ENCODE peak calls at places on chromosomes 6 and 20, in eight cellular contexts. One of them, this sample, is unnamed.

GRCh38 chr6:137148291-137149076 is 25.0 kb downstream of the IL22RA2 start:
- DNase-seq in neural progenitor cell: no peak
- DNase-seq in right cardiac atrium: no peak
- DNase-seq in DND-41: no peak
- DNase-seq in cardiac muscle cell: no peak
- DNase-seq in upper lobe of right lung: no peak
- DNase-seq in transverse colon: no peak
- DNase-seq in naive thymus-derived CD4-positive, alpha-beta T cell: no peak
- DNase-seq in this sample: no peak

GRCh38 chr6:90216081-90216977 is 80.3 kb downstream of the BACH2 start:
- DNase-seq in right cardiac atrium: no peak
- DNase-seq in neural progenitor cell: peak
- DNase-seq in upper lobe of right lung: no peak
- DNase-seq in transverse colon: peak
- DNase-seq in DND-41: peak
- DNase-seq in naive thymus-derived CD4-positive, alpha-beta T cell: no peak
- DNase-seq in cardiac muscle cell: peak
- DNase-seq in this sample: no peak

GRCh38 chr20:18663932-18664331 is 76.1 kb downstream of the DTD1 start:
- DNase-seq in upper lobe of right lung: no peak
- DNase-seq in DND-41: no peak
- DNase-seq in neural progenitor cell: no peak
- DNase-seq in right cardiac atrium: no peak
- DNase-seq in cardiac muscle cell: no peak
- DNase-seq in transverse colon: no peak
- DNase-seq in naive thymus-derived CD4-positive, alpha-beta T cell: no peak
- DNase-seq in this sample: no peak

GRCh38 chr6:106973018-106973840 is 1.3 kb downstream of the CD24 start:
- DNase-seq in cardiac muscle cell: peak
- DNase-seq in upper lobe of right lung: peak
- DNase-seq in naive thymus-derived CD4-positive, alpha-beta T cell: peak
- DNase-seq in DND-41: no peak
- DNase-seq in neural progenitor cell: peak
- DNase-seq in transverse colon: peak
- DNase-seq in right cardiac atrium: no peak
- DNase-seq in this sample: peak

GRCh38 chr6:161833099-161833860 is 559.4 kb upstream of the AGPAT4 start:
- DNase-seq in right cardiac atrium: no peak
- DNase-seq in naive thymus-derived CD4-positive, alpha-beta T cell: no peak
- DNase-seq in neural progenitor cell: no peak
- DNase-seq in transverse colon: no peak
- DNase-seq in DND-41: no peak
- DNase-seq in cardiac muscle cell: no peak
- DNase-seq in upper lobe of right lung: no peak
- DNase-seq in this sample: no peak

GRCh38 chr20:4112490-4113420 is 97.4 kb upstream of the RNF24 start:
- DNase-seq in cardiac muscle cell: no peak
- DNase-seq in right cardiac atrium: peak
- DNase-seq in transverse colon: peak
- DNase-seq in neural progenitor cell: no peak
- DNase-seq in DND-41: no peak
- DNase-seq in upper lobe of right lung: peak
- DNase-seq in naive thymus-derived CD4-positive, alpha-beta T cell: no peak
- DNase-seq in this sample: peak

GRCh38 chr6:81465859-81466258 is 286.6 kb downstream of the TENT5A start:
- DNase-seq in upper lobe of right lung: no peak
- DNase-seq in cardiac muscle cell: peak
- DNase-seq in DND-41: no peak
- DNase-seq in naive thymus-derived CD4-positive, alpha-beta T cell: no peak
- DNase-seq in right cardiac atrium: no peak
- DNase-seq in transverse colon: no peak
- DNase-seq in neural progenitor cell: peak
- DNase-seq in this sample: no peak

GRCh38 chr6:165552248-165552736 is 110.7 kb downstream of the PDE10A start:
- DNase-seq in upper lobe of right lung: no peak
- DNase-seq in cardiac muscle cell: no peak
- DNase-seq in neural progenitor cell: no peak
- DNase-seq in DND-41: no peak
- DNase-seq in naive thymus-derived CD4-positive, alpha-beta T cell: no peak
- DNase-seq in transverse colon: no peak
- DNase-seq in right cardiac atrium: no peak
- DNase-seq in this sample: no peak

GRCh38 chr20:37901280-37901666 is 1.7 kb upstream of the VSTM2L start:
- DNase-seq in upper lobe of right lung: no peak
- DNase-seq in right cardiac atrium: no peak
- DNase-seq in DND-41: peak
- DNase-seq in naive thymus-derived CD4-positive, alpha-beta T cell: no peak
- DNase-seq in transverse colon: no peak
- DNase-seq in neural progenitor cell: peak
- DNase-seq in cardiac muscle cell: peak
- DNase-seq in this sample: no peak

GRCh38 chr20:8292793-8293192 is 160.7 kb downstream of the PLCB1 start:
- DNase-seq in neural progenitor cell: no peak
- DNase-seq in naive thymus-derived CD4-positive, alpha-beta T cell: no peak
- DNase-seq in DND-41: no peak
- DNase-seq in transverse colon: no peak
- DNase-seq in right cardiac atrium: no peak
- DNase-seq in cardiac muscle cell: no peak
- DNase-seq in upper lobe of right lung: no peak
- DNase-seq in this sample: no peak

GRCh38 chr20:23047738-23048214 is 1.7 kb downstream of the THBD start:
- DNase-seq in transverse colon: no peak
- DNase-seq in upper lobe of right lung: peak
- DNase-seq in neural progenitor cell: peak
- DNase-seq in DND-41: no peak
- DNase-seq in cardiac muscle cell: no peak
- DNase-seq in right cardiac atrium: peak
- DNase-seq in naive thymus-derived CD4-positive, alpha-beta T cell: no peak
- DNase-seq in this sample: peak

GRCh38 chr20:23048283-23049200 is 930 bp downstream of the THBD start:
- DNase-seq in right cardiac atrium: peak
- DNase-seq in neural progenitor cell: peak
- DNase-seq in cardiac muscle cell: peak
- DNase-seq in transverse colon: peak
- DNase-seq in naive thymus-derived CD4-positive, alpha-beta T cell: peak
- DNase-seq in DND-41: no peak
- DNase-seq in upper lobe of right lung: peak
- DNase-seq in this sample: peak

GRCh38 chr20:23049201-23049932 is at the start of gene THBD:
- DNase-seq in naive thymus-derived CD4-positive, alpha-beta T cell: peak
- DNase-seq in right cardiac atrium: peak
- DNase-seq in upper lobe of right lung: peak
- DNase-seq in DND-41: no peak
- DNase-seq in cardiac muscle cell: peak
- DNase-seq in neural progenitor cell: peak
- DNase-seq in transverse colon: peak
- DNase-seq in this sample: peak

GRCh38 chr20:23046431-23046830 is 3.0 kb downstream of the THBD start:
- DNase-seq in naive thymus-derived CD4-positive, alpha-beta T cell: no peak
- DNase-seq in cardiac muscle cell: no peak
- DNase-seq in DND-41: no peak
- DNase-seq in neural progenitor cell: no peak
- DNase-seq in right cardiac atrium: no peak
- DNase-seq in transverse colon: no peak
- DNase-seq in upper lobe of right lung: no peak
- DNase-seq in this sample: no peak

DNA sequence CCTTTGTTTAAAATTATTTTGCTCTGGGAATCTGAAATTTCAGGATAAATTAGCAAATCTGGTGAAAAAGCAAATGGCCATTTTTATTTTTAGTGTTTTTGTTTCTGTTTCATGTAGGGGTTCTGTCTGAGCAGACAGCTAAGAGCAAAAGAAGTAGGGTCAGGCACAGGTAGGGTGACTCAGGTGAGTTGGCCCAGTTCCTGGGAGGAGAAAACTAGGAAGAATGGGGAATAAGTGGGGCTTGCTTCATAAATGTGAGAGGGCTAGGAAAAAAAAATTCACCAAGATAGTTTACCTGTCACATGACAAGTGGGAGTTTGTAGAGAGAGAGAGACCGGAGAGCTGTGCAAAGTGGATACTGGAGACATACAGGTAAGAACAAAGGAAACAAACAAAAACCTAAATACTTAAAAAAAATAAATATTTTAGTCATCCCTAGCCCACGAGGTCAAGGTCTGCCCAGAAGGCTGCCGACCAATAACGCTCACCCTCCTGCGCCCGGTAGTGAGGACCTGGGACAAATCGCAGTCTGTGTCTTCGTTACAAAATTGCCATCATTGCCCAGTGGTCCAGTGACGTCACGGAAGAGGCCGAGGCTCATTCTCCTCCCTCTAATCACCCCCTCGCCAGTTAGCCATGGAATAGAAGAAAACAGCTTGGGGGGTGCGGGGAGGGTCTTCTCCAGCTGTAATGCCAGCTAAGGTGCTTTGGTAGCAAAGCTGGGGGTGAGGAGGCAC is 2.3 kb downstream of the THBD start:
- DNase-seq in upper lobe of right lung: no peak
- DNase-seq in right cardiac atrium: no peak
- DNase-seq in cardiac muscle cell: no peak
- DNase-seq in neural progenitor cell: no peak
- DNase-seq in transverse colon: no peak
- DNase-seq in naive thymus-derived CD4-positive, alpha-beta T cell: no peak
- DNase-seq in DND-41: no peak
- DNase-seq in this sample: no peak
- H3K4me3 ChIP-seq in upper lobe of right lung: peak
- H3K4me3 ChIP-seq in right cardiac atrium: peak
- H3K4me3 ChIP-seq in cardiac muscle cell: no peak
- H3K4me3 ChIP-seq in neural progenitor cell: no peak
- H3K4me3 ChIP-seq in transverse colon: peak
- H3K4me3 ChIP-seq in naive thymus-derived CD4-positive, alpha-beta T cell: no peak
- H3K4me3 ChIP-seq in DND-41: no peak
- H3K4me3 ChIP-seq in this sample: peak

GRCh38 chr20:62709537-62709905 is 885 bp downstream of the NTSR1 start:
- DNase-seq in DND-41: no peak
- DNase-seq in naive thymus-derived CD4-positive, alpha-beta T cell: no peak
- DNase-seq in neural progenitor cell: no peak
- DNase-seq in cardiac muscle cell: no peak
- DNase-seq in upper lobe of right lung: no peak
- DNase-seq in transverse colon: no peak
- DNase-seq in right cardiac atrium: peak
- DNase-seq in this sample: no peak
- H3K4me3 ChIP-seq in DND-41: no peak
- H3K4me3 ChIP-seq in naive thymus-derived CD4-positive, alpha-beta T cell: no peak
- H3K4me3 ChIP-seq in neural progenitor cell: no peak
- H3K4me3 ChIP-seq in cardiac muscle cell: no peak
- H3K4me3 ChIP-seq in upper lobe of right lung: no peak
- H3K4me3 ChIP-seq in transverse colon: peak
- H3K4me3 ChIP-seq in right cardiac atrium: no peak
- H3K4me3 ChIP-seq in this sample: no peak

GRCh38 chr6:146027586-146028249 is 1.1 kb upstream of the GRM1 start:
- DNase-seq in neural progenitor cell: peak
- DNase-seq in DND-41: no peak
- DNase-seq in naive thymus-derived CD4-positive, alpha-beta T cell: no peak
- DNase-seq in right cardiac atrium: no peak
- DNase-seq in transverse colon: peak
- DNase-seq in upper lobe of right lung: no peak
- DNase-seq in cardiac muscle cell: peak
- DNase-seq in this sample: no peak
- H3K4me3 ChIP-seq in neural progenitor cell: peak
- H3K4me3 ChIP-seq in DND-41: no peak
- H3K4me3 ChIP-seq in naive thymus-derived CD4-positive, alpha-beta T cell: no peak
- H3K4me3 ChIP-seq in right cardiac atrium: no peak
- H3K4me3 ChIP-seq in transverse colon: no peak
- H3K4me3 ChIP-seq in upper lobe of right lung: no peak
- H3K4me3 ChIP-seq in cardiac muscle cell: peak
- H3K4me3 ChIP-seq in this sample: no peak

GRCh38 chr20:9572690-9573089 is 58.3 kb downstream of the LAMP5 start:
- DNase-seq in transverse colon: no peak
- DNase-seq in naive thymus-derived CD4-positive, alpha-beta T cell: no peak
- DNase-seq in neural progenitor cell: peak
- DNase-seq in cardiac muscle cell: no peak
- DNase-seq in upper lobe of right lung: no peak
- DNase-seq in right cardiac atrium: no peak
- DNase-seq in DND-41: no peak
- DNase-seq in this sample: no peak
- H3K4me3 ChIP-seq in transverse colon: no peak
- H3K4me3 ChIP-seq in naive thymus-derived CD4-positive, alpha-beta T cell: no peak
- H3K4me3 ChIP-seq in neural progenitor cell: peak
- H3K4me3 ChIP-seq in cardiac muscle cell: no peak
- H3K4me3 ChIP-seq in upper lobe of right lung: no peak
- H3K4me3 ChIP-seq in right cardiac atrium: no peak
- H3K4me3 ChIP-seq in DND-41: no peak
- H3K4me3 ChIP-seq in this sample: no peak

GRCh38 chr6:134074151-134074712 is 21.8 kb upstream of the SLC2A12 start:
- DNase-seq in cardiac muscle cell: no peak
- DNase-seq in upper lobe of right lung: no peak
- DNase-seq in neural progenitor cell: peak
- DNase-seq in right cardiac atrium: no peak
- DNase-seq in transverse colon: no peak
- DNase-seq in naive thymus-derived CD4-positive, alpha-beta T cell: no peak
- DNase-seq in DND-41: no peak
- DNase-seq in this sample: no peak
- H3K4me3 ChIP-seq in cardiac muscle cell: no peak
- H3K4me3 ChIP-seq in upper lobe of right lung: no peak
- H3K4me3 ChIP-seq in neural progenitor cell: peak
- H3K4me3 ChIP-seq in right cardiac atrium: no peak
- H3K4me3 ChIP-seq in transverse colon: no peak
- H3K4me3 ChIP-seq in naive thymus-derived CD4-positive, alpha-beta T cell: no peak
- H3K4me3 ChIP-seq in DND-41: no peak
- H3K4me3 ChIP-seq in this sample: no peak

GRCh38 chr6:128479048-128479666 is 41.2 kb downstream of the PTPRK start:
- DNase-seq in neural progenitor cell: no peak
- DNase-seq in upper lobe of right lung: no peak
- DNase-seq in naive thymus-derived CD4-positive, alpha-beta T cell: no peak
- DNase-seq in DND-41: no peak
- DNase-seq in cardiac muscle cell: no peak
- DNase-seq in right cardiac atrium: no peak
- DNase-seq in transverse colon: no peak
- DNase-seq in this sample: no peak
- H3K4me3 ChIP-seq in neural progenitor cell: no peak
- H3K4me3 ChIP-seq in upper lobe of right lung: no peak
- H3K4me3 ChIP-seq in naive thymus-derived CD4-positive, alpha-beta T cell: peak
- H3K4me3 ChIP-seq in DND-41: no peak
- H3K4me3 ChIP-seq in cardiac muscle cell: no peak
- H3K4me3 ChIP-seq in right cardiac atrium: peak
- H3K4me3 ChIP-seq in transverse colon: no peak
- H3K4me3 ChIP-seq in this sample: no peak

This sample was measured in adrenal gland.